ENCODE peak calls at places on chromosomes 4 and X, in nine cellular contexts. One of them, this sample, is unnamed.

GRCh38 chrX:108018659-108019381 is 26.0 kb upstream of the VSIG1 start:
- DNase-seq in fibroblast of lung: no peak
- DNase-seq in PC-3: peak; percentile 63
- DNase-seq in Karpas-422: no peak
- DNase-seq in GM23338: no peak
- DNase-seq in OCI-LY7: no peak
- DNase-seq in IMR-90: no peak
- DNase-seq in hepatocyte: no peak
- DNase-seq in MM.1S: peak; percentile 66
- DNase-seq in this sample: no peak

GRCh38 chrX:71147496-71148277 is 3.0 kb downstream of the NLGN3 start:
- DNase-seq in MM.1S: no peak
- DNase-seq in PC-3: no peak
- DNase-seq in fibroblast of lung: no peak
- DNase-seq in OCI-LY7: peak; percentile 3
- DNase-seq in GM23338: peak; percentile 6
- DNase-seq in Karpas-422: peak; percentile 48
- DNase-seq in IMR-90: no peak
- DNase-seq in hepatocyte: no peak
- DNase-seq in this sample: no peak

GRCh38 chr4:42425146-42426065 is 28.1 kb downstream of the SHISA3 start:
- DNase-seq in fibroblast of lung: no peak
- DNase-seq in GM23338: peak; percentile 67
- DNase-seq in MM.1S: no peak
- DNase-seq in IMR-90: no peak
- DNase-seq in PC-3: no peak
- DNase-seq in Karpas-422: no peak
- DNase-seq in OCI-LY7: no peak
- DNase-seq in hepatocyte: no peak
- DNase-seq in this sample: no peak

GRCh38 chr4:184350964-184351363 is 123.4 kb downstream of the IRF2 start:
- DNase-seq in Karpas-422: no peak
- DNase-seq in hepatocyte: no peak
- DNase-seq in OCI-LY7: no peak
- DNase-seq in fibroblast of lung: no peak
- DNase-seq in PC-3: no peak
- DNase-seq in GM23338: no peak
- DNase-seq in MM.1S: no peak
- DNase-seq in IMR-90: no peak
- DNase-seq in this sample: no peak

GRCh38 chrX:49163555-49164419 is 1.2 kb downstream of the MAGIX start:
- DNase-seq in IMR-90: peak; percentile 73
- DNase-seq in MM.1S: peak; percentile 73
- DNase-seq in hepatocyte: peak; percentile 89
- DNase-seq in OCI-LY7: peak; percentile 85
- DNase-seq in Karpas-422: peak; percentile 91
- DNase-seq in PC-3: peak; percentile 88
- DNase-seq in fibroblast of lung: peak; percentile 65
- DNase-seq in GM23338: peak; percentile 91
- DNase-seq in this sample: peak; percentile 71

GRCh38 chrX:119009071-119009470 is 34.7 kb downstream of the LONRF3 start:
- DNase-seq in MM.1S: no peak
- DNase-seq in IMR-90: no peak
- DNase-seq in PC-3: no peak
- DNase-seq in fibroblast of lung: no peak
- DNase-seq in GM23338: no peak
- DNase-seq in OCI-LY7: no peak
- DNase-seq in hepatocyte: no peak
- DNase-seq in Karpas-422: no peak
- DNase-seq in this sample: no peak

GRCh38 chrX:20545538-20545937 is 278.8 kb upstream of the RPS6KA3 start:
- DNase-seq in OCI-LY7: no peak
- DNase-seq in hepatocyte: no peak
- DNase-seq in GM23338: no peak
- DNase-seq in fibroblast of lung: peak; percentile 63
- DNase-seq in IMR-90: peak; percentile 43
- DNase-seq in MM.1S: no peak
- DNase-seq in PC-3: no peak
- DNase-seq in Karpas-422: no peak
- DNase-seq in this sample: no peak

GRCh38 chr4:163590103-163590502 is 95.6 kb downstream of the TMA16 start:
- DNase-seq in fibroblast of lung: no peak
- DNase-seq in Karpas-422: no peak
- DNase-seq in IMR-90: no peak
- DNase-seq in MM.1S: no peak
- DNase-seq in PC-3: no peak
- DNase-seq in OCI-LY7: no peak
- DNase-seq in GM23338: no peak
- DNase-seq in hepatocyte: no peak
- DNase-seq in this sample: no peak

GRCh38 chr4:83216856-83217683 is 67.5 kb downstream of the COQ2 start:
- DNase-seq in OCI-LY7: no peak
- DNase-seq in GM23338: no peak
- DNase-seq in fibroblast of lung: no peak
- DNase-seq in MM.1S: no peak
- DNase-seq in PC-3: no peak
- DNase-seq in IMR-90: no peak
- DNase-seq in Karpas-422: no peak
- DNase-seq in hepatocyte: no peak
- DNase-seq in this sample: no peak

GRCh38 chr4:105129286-105129685 is 17.4 kb upstream of the TET2 start:
- DNase-seq in hepatocyte: no peak
- DNase-seq in PC-3: no peak
- DNase-seq in fibroblast of lung: no peak
- DNase-seq in OCI-LY7: no peak
- DNase-seq in MM.1S: no peak
- DNase-seq in GM23338: no peak
- DNase-seq in Karpas-422: no peak
- DNase-seq in IMR-90: no peak
- DNase-seq in this sample: no peak

GRCh38 chr4:125268065-125268755 is 46.5 kb upstream of the FAT4 start:
- DNase-seq in Karpas-422: no peak
- DNase-seq in MM.1S: no peak
- DNase-seq in fibroblast of lung: no peak
- DNase-seq in IMR-90: no peak
- DNase-seq in hepatocyte: no peak
- DNase-seq in PC-3: no peak
- DNase-seq in OCI-LY7: no peak
- DNase-seq in GM23338: peak; percentile 39
- DNase-seq in this sample: no peak

GRCh38 chr4:1727117-1728031 is 6.1 kb downstream of the TACC3 start:
- DNase-seq in IMR-90: peak; percentile 75
- DNase-seq in GM23338: no peak
- DNase-seq in PC-3: peak; percentile 89
- DNase-seq in fibroblast of lung: peak; percentile 88
- DNase-seq in MM.1S: no peak
- DNase-seq in hepatocyte: no peak
- DNase-seq in Karpas-422: no peak
- DNase-seq in OCI-LY7: no peak
- DNase-seq in this sample: no peak

GRCh38 chr4:157763490-157763889 is 409.3 kb downstream of the GASK1B start:
- DNase-seq in GM23338: no peak
- DNase-seq in MM.1S: no peak
- DNase-seq in IMR-90: no peak
- DNase-seq in Karpas-422: no peak
- DNase-seq in hepatocyte: no peak
- DNase-seq in OCI-LY7: no peak
- DNase-seq in fibroblast of lung: no peak
- DNase-seq in PC-3: no peak
- DNase-seq in this sample: no peak

GRCh38 chr4:141636077-141636770 is at the start of gene IL15:
- DNase-seq in PC-3: peak; percentile 86
- DNase-seq in GM23338: peak; percentile 84
- DNase-seq in IMR-90: peak; percentile 58
- DNase-seq in hepatocyte: peak; percentile 74
- DNase-seq in fibroblast of lung: peak; percentile 61
- DNase-seq in MM.1S: peak; percentile 94
- DNase-seq in OCI-LY7: no peak
- DNase-seq in Karpas-422: no peak
- DNase-seq in this sample: peak; percentile 30

GRCh38 chr4:168942985-168943384 is 67.1 kb downstream of the CBR4 start:
- DNase-seq in hepatocyte: no peak
- DNase-seq in PC-3: peak; percentile 45
- DNase-seq in fibroblast of lung: no peak
- DNase-seq in OCI-LY7: peak; percentile 10
- DNase-seq in GM23338: peak; percentile 63
- DNase-seq in Karpas-422: no peak
- DNase-seq in IMR-90: no peak
- DNase-seq in MM.1S: no peak
- DNase-seq in this sample: no peak

GRCh38 chr4:89486042-89486441 is 178.4 kb upstream of the GPRIN3 start:
- DNase-seq in MM.1S: peak; percentile 16
- DNase-seq in OCI-LY7: no peak
- DNase-seq in IMR-90: peak; percentile 55
- DNase-seq in GM23338: no peak
- DNase-seq in Karpas-422: no peak
- DNase-seq in fibroblast of lung: no peak
- DNase-seq in PC-3: peak; percentile 39
- DNase-seq in hepatocyte: peak; percentile 43
- DNase-seq in this sample: no peak

GRCh38 chr4:76535603-76536380 is 100.8 kb downstream of the SHROOM3 start:
- DNase-seq in fibroblast of lung: peak; percentile 86
- DNase-seq in Karpas-422: no peak
- DNase-seq in OCI-LY7: no peak
- DNase-seq in IMR-90: peak; percentile 43
- DNase-seq in PC-3: peak; percentile 94
- DNase-seq in hepatocyte: no peak
- DNase-seq in MM.1S: no peak
- DNase-seq in GM23338: no peak
- DNase-seq in this sample: no peak

GRCh38 chr4:621296-622070 is 3.9 kb upstream of the PDE6B start:
- DNase-seq in Karpas-422: no peak
- DNase-seq in PC-3: no peak
- DNase-seq in hepatocyte: no peak
- DNase-seq in GM23338: no peak
- DNase-seq in IMR-90: no peak
- DNase-seq in MM.1S: no peak
- DNase-seq in fibroblast of lung: no peak
- DNase-seq in OCI-LY7: no peak
- DNase-seq in this sample: no peak

GRCh38 chrX:144716187-144716586 is 531.1 kb upstream of the SPANXN1 start:
- DNase-seq in OCI-LY7: no peak
- DNase-seq in fibroblast of lung: no peak
- DNase-seq in Karpas-422: no peak
- DNase-seq in MM.1S: no peak
- DNase-seq in hepatocyte: no peak
- DNase-seq in IMR-90: no peak
- DNase-seq in GM23338: no peak
- DNase-seq in PC-3: no peak
- DNase-seq in this sample: no peak
- H2AFZ ChIP-seq in OCI-LY7: no peak overlapping the region
- H2AFZ ChIP-seq in fibroblast of lung: no peak overlapping the region
- H2AFZ ChIP-seq in Karpas-422: no peak overlapping the region
- H2AFZ ChIP-seq in MM.1S: no peak overlapping the region
- H2AFZ ChIP-seq in hepatocyte: no peak overlapping the region
- H2AFZ ChIP-seq in IMR-90: no peak overlapping the region
- H2AFZ ChIP-seq in GM23338: no peak overlapping the region
- H2AFZ ChIP-seq in PC-3: no peak overlapping the region
- H2AFZ ChIP-seq in this sample: no peak overlapping the region

DNA sequence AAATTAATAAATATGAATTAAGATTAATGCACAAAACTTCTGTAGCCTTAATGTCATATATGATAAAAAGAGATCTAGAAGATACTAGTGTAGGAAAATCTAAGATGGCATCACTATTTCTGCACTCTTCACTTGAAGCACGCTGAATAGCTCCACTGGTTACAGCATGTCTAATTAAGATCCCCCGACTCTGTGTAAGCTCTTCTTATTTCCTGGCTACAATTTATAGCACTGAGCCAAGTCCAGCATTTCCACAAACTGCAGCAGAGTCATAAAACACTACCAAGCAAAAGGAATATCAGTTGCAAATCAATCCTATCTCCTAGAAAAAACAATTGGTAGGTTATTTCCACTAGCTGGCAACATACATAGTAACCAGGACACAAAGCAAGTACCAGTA is 1.3 kb upstream of the CCNA2 start:
- DNase-seq in GM23338: no peak
- DNase-seq in hepatocyte: no peak
- DNase-seq in OCI-LY7: peak; percentile 17
- DNase-seq in PC-3: no peak
- DNase-seq in fibroblast of lung: no peak
- DNase-seq in MM.1S: no peak
- DNase-seq in Karpas-422: peak; percentile 55
- DNase-seq in IMR-90: no peak
- DNase-seq in this sample: no peak
- H2AFZ ChIP-seq in GM23338: no peak overlapping the region
- H2AFZ ChIP-seq in hepatocyte: no peak overlapping the region
- H2AFZ ChIP-seq in OCI-LY7: peak overlapping the region; percentile 74
- H2AFZ ChIP-seq in PC-3: no peak overlapping the region
- H2AFZ ChIP-seq in fibroblast of lung: no peak overlapping the region
- H2AFZ ChIP-seq in MM.1S: no peak overlapping the region
- H2AFZ ChIP-seq in Karpas-422: peak overlapping the region; percentile 81
- H2AFZ ChIP-seq in IMR-90: no peak overlapping the region
- H2AFZ ChIP-seq in this sample: no peak overlapping the region

GRCh38 chr4:111360906-111361305 is 738.0 kb upstream of the PITX2 start:
- DNase-seq in MM.1S: no peak
- DNase-seq in fibroblast of lung: no peak
- DNase-seq in hepatocyte: no peak
- DNase-seq in PC-3: no peak
- DNase-seq in GM23338: no peak
- DNase-seq in IMR-90: peak; percentile 7
- DNase-seq in Karpas-422: no peak
- DNase-seq in OCI-LY7: no peak
- DNase-seq in this sample: no peak
- H2AFZ ChIP-seq in MM.1S: no peak overlapping the region
- H2AFZ ChIP-seq in fibroblast of lung: no peak overlapping the region
- H2AFZ ChIP-seq in hepatocyte: no peak overlapping the region
- H2AFZ ChIP-seq in PC-3: no peak overlapping the region
- H2AFZ ChIP-seq in GM23338: no peak overlapping the region
- H2AFZ ChIP-seq in IMR-90: no peak overlapping the region
- H2AFZ ChIP-seq in Karpas-422: no peak overlapping the region
- H2AFZ ChIP-seq in OCI-LY7: no peak overlapping the region
- H2AFZ ChIP-seq in this sample: no peak overlapping the region

GRCh38 chr4:173522160-173522873 is 7.7 kb downstream of the HAND2 start:
- DNase-seq in OCI-LY7: no peak
- DNase-seq in PC-3: no peak
- DNase-seq in hepatocyte: peak; percentile 93
- DNase-seq in IMR-90: peak; percentile 85
- DNase-seq in GM23338: peak; percentile 81
- DNase-seq in MM.1S: no peak
- DNase-seq in fibroblast of lung: peak; percentile 81
- DNase-seq in Karpas-422: no peak
- DNase-seq in this sample: no peak

GRCh38 chr4:173522874-173523395 is 7.1 kb downstream of the HAND2 start:
- DNase-seq in OCI-LY7: no peak
- DNase-seq in Karpas-422: no peak
- DNase-seq in GM23338: no peak
- DNase-seq in fibroblast of lung: no peak
- DNase-seq in PC-3: no peak
- DNase-seq in MM.1S: no peak
- DNase-seq in IMR-90: no peak
- DNase-seq in hepatocyte: no peak
- DNase-seq in this sample: no peak

GRCh38 chr4:173519130-173520101 is 10.6 kb downstream of the HAND2 start:
- DNase-seq in Karpas-422: no peak
- DNase-seq in IMR-90: no peak
- DNase-seq in OCI-LY7: no peak
- DNase-seq in MM.1S: no peak
- DNase-seq in GM23338: peak; percentile 45
- DNase-seq in fibroblast of lung: no peak
- DNase-seq in PC-3: no peak
- DNase-seq in hepatocyte: peak; percentile 69
- DNase-seq in this sample: no peak

GRCh38 chr4:173520921-173521473 is 9.0 kb downstream of the HAND2 start:
- DNase-seq in Karpas-422: no peak
- DNase-seq in hepatocyte: no peak
- DNase-seq in MM.1S: no peak
- DNase-seq in PC-3: no peak
- DNase-seq in fibroblast of lung: no peak
- DNase-seq in GM23338: no peak
- DNase-seq in OCI-LY7: no peak
- DNase-seq in IMR-90: no peak
- DNase-seq in this sample: no peak

GRCh38 chr4:173521474-173522159 is 8.4 kb downstream of the HAND2 start:
- DNase-seq in hepatocyte: no peak
- DNase-seq in fibroblast of lung: no peak
- DNase-seq in PC-3: no peak
- DNase-seq in Karpas-422: no peak
- DNase-seq in GM23338: peak; percentile 35
- DNase-seq in MM.1S: no peak
- DNase-seq in IMR-90: no peak
- DNase-seq in OCI-LY7: no peak
- DNase-seq in this sample: no peak
- H2AFZ ChIP-seq in hepatocyte: peak overlapping the region; percentile 23
- H2AFZ ChIP-seq in fibroblast of lung: no peak overlapping the region
- H2AFZ ChIP-seq in PC-3: no peak overlapping the region
- H2AFZ ChIP-seq in Karpas-422: no peak overlapping the region
- H2AFZ ChIP-seq in GM23338: no peak overlapping the region
- H2AFZ ChIP-seq in MM.1S: no peak overlapping the region
- H2AFZ ChIP-seq in IMR-90: peak overlapping the region; percentile 90
- H2AFZ ChIP-seq in OCI-LY7: no peak overlapping the region
- H2AFZ ChIP-seq in this sample: peak overlapping the region; percentile 84

This sample was measured in neuronal stem cell.